ENCODE peak calls at places on chromosomes 1 and 21, in nine cellular contexts. I, U, R, Y, D, G, L, W and X are unnamed samples.
A peak's percentile ranks its signal among the peaks of the same experiment; 100 is the strongest.

GRCh38 chr1:216057080-216057479 is 366.2 kb downstream of the USH2A start:
- DNase-seq in R (no peak), L (no peak), D (no peak), Y (peak; percentile 9), U (no peak), G (no peak), W (no peak), I (no peak), X (no peak)

GRCh38 chr1:54949971-54950360 is 30.5 kb upstream of the TMEM61 start:
- DNase-seq in R (no peak), D (no peak), Y (peak; percentile 53), I (no peak), W (no peak), G (no peak), L (no peak), U (peak; percentile 24), X (no peak)

GRCh38 chr1:168907053-168907452 is 178.0 kb upstream of the DPT start:
- DNase-seq in L (no peak), I (no peak), G (no peak), U (no peak), W (no peak), R (peak; percentile 52), Y (no peak), D (peak; percentile 19), X (no peak)

GRCh38 chr1:164051791-164052190 is 507.2 kb upstream of the PBX1 start:
- DNase-seq in L (no peak), U (no peak), R (no peak), Y (no peak), W (no peak), D (no peak), G (no peak), I (no peak), X (no peak)

GRCh38 chr1:207811920-207812720 is 60.3 kb downstream of the CD46 start:
- DNase-seq in W (no peak), I (no peak), G (peak; percentile 70), U (no peak), D (no peak), R (peak; percentile 70), L (peak; percentile 78), Y (no peak), X (no peak)

GRCh38 chr1:18999287-18999852 is 42.9 kb upstream of the IFFO2 start:
- DNase-seq in R (no peak), D (no peak), L (no peak), U (no peak), Y (peak; percentile 76), G (no peak), I (no peak), W (peak; percentile 9), X (no peak)

GRCh38 chr21:39452207-39452964 is 616 bp downstream of the SH3BGR start:
- DNase-seq in G (no peak), I (no peak), R (no peak), L (no peak), Y (peak; percentile 70), D (no peak), W (peak; percentile 57), U (peak; percentile 74), X (no peak)

GRCh38 chr1:81412954-81413353 is 387.8 kb upstream of the ADGRL2 start:
- DNase-seq in U (no peak), Y (no peak), R (no peak), D (no peak), L (peak; percentile 68), G (no peak), W (no peak), I (no peak), X (no peak)

GRCh38 chr1:32703479-32704291 is 1.1 kb upstream of the SYNC start:
- DNase-seq in U (peak; percentile 96), D (no peak), I (no peak), Y (peak; percentile 97), W (peak; percentile 100), R (no peak), G (peak; percentile 42), L (peak; percentile 58), X (no peak)

GRCh38 chr1:156298852-156299357 is at the start of gene VHLL:
- DNase-seq in U (no peak), R (no peak), G (no peak), L (no peak), W (no peak), Y (no peak), D (no peak), I (no peak), X (no peak)

GRCh38 chr1:234040446-234041317 is 136.2 kb downstream of the SLC35F3 start:
- DNase-seq in D (no peak), G (no peak), Y (no peak), W (no peak), L (no peak), U (no peak), I (no peak), R (no peak), X (no peak)

GRCh38 chr1:29124366-29125236 is 898 bp upstream of the TMEM200B start:
- DNase-seq in G (peak; percentile 96), I (peak; percentile 46), R (peak; percentile 75), D (no peak), U (peak; percentile 85), Y (peak; percentile 95), W (peak; percentile 90), L (peak; percentile 98), X (peak; percentile 58)

GRCh38 chr1:209926045-209926444 is 12.0 kb upstream of the SYT14 start:
- DNase-seq in L (no peak), U (no peak), D (no peak), G (peak; percentile 61), W (peak; percentile 71), Y (peak; percentile 72), I (no peak), R (no peak), X (peak; percentile 12)

GRCh38 chr1:92123868-92124267 is 43.7 kb downstream of the BTBD8 start:
- DNase-seq in D (no peak), R (no peak), G (no peak), L (no peak), U (peak; percentile 11), I (no peak), W (no peak), Y (no peak), X (no peak)

GRCh38 chr1:25731626-25732370 is 68.2 kb upstream of the SELENON start:
- DNase-seq in R (no peak), I (no peak), W (no peak), G (no peak), L (no peak), D (no peak), U (no peak), Y (no peak), X (no peak)

GRCh38 chr1:154951901-154952657 is 3.8 kb downstream of the PBXIP1 start:
- DNase-seq in W (no peak), G (peak; percentile 49), Y (no peak), I (no peak), L (no peak), R (no peak), U (no peak), D (peak; percentile 40), X (no peak)

GRCh38 chr1:966135-966602 is at the start of gene PLEKHN1:
- DNase-seq in U (peak; percentile 50), D (peak; percentile 31), I (no peak), G (no peak), Y (no peak), R (peak; percentile 67), L (peak; percentile 88), W (no peak), X (no peak)

GRCh38 chr1:965526-966134 is 652 bp upstream of the PLEKHN1 start:
- DNase-seq in D (no peak), L (no peak), W (no peak), G (no peak), R (no peak), Y (no peak), U (no peak), I (no peak), X (no peak)

GRCh38 chr1:964691-965525 is 1.4 kb upstream of the PLEKHN1 start:
- DNase-seq in D (no peak), R (no peak), U (no peak), G (no peak), W (no peak), I (no peak), L (no peak), Y (no peak), X (no peak)

GRCh38 chr1:967466-968343 is 1.4 kb downstream of the PLEKHN1 start:
- DNase-seq in W (no peak), L (no peak), R (no peak), G (no peak), U (no peak), Y (no peak), I (no peak), D (no peak), X (no peak)

GRCh38 chr1:966603-967295 is 467 bp downstream of the PLEKHN1 start:
- DNase-seq in L (peak; percentile 87), Y (peak; percentile 87), R (peak; percentile 73), U (peak; percentile 74), W (peak; percentile 73), I (no peak), G (no peak), D (peak; percentile 75), X (peak; percentile 85)
- H3K27me3 ChIP-seq in L (peaks cover 46% of the 10 kb centered on the region), Y (peaks cover 23% of the 10 kb centered on the region), R (no peaks in the 10 kb centered on the region), U (peaks cover 45% of the 10 kb centered on the region), W (peaks cover 17% of the 10 kb centered on the region), I (no peaks in the 10 kb centered on the region), G (no peaks in the 10 kb centered on the region), D (no peaks in the 10 kb centered on the region), X (no peaks in the 10 kb centered on the region)

GRCh38 chr21:45892156-45892919 is 89.2 kb upstream of the COL6A1 start:
- DNase-seq in U (no peak), D (no peak), W (no peak), L (no peak), R (peak; percentile 19), Y (no peak), G (no peak), I (no peak), X (no peak)
- H3K4me3 ChIP-seq in U (no peak overlapping the region), D (no peak overlapping the region), W (no peak overlapping the region), L (no peak overlapping the region), R (no peak overlapping the region), Y (no peak overlapping the region), G (no peak overlapping the region), I (no peak overlapping the region), X (no peak overlapping the region)

DNA sequence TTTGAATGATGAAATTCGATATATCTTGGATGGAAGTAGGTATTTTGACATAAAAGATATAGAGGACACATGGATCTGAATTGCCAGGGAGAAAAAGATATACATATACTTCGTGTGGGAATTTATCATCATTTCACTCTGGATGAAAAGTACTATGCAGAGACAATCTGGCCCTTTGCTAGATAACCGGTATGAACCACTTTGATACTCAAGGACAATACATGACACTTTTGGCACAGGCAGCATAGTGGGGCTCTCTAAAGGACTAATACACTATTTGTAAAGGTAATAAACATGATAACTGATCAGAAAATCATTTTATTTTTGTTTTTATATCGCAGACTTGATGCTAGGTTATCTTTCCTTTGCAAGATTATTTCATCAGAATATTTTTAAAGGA is 24.2 kb downstream of the JAK1 start:
- DNase-seq in U (no peak), R (no peak), G (no peak), I (no peak), D (no peak), Y (no peak), L (no peak), W (no peak), X (no peak)
- H3K4me1 ChIP-seq in U (peaks cover 3% of the 10 kb centered on the region), R (no peaks in the 10 kb centered on the region), G (peaks cover 22% of the 10 kb centered on the region), I (peaks cover 2% of the 10 kb centered on the region), D (no peaks in the 10 kb centered on the region), Y (peaks cover 52% of the 10 kb centered on the region), L (no peaks in the 10 kb centered on the region), W (no peaks in the 10 kb centered on the region), X (no peaks in the 10 kb centered on the region)

DNA sequence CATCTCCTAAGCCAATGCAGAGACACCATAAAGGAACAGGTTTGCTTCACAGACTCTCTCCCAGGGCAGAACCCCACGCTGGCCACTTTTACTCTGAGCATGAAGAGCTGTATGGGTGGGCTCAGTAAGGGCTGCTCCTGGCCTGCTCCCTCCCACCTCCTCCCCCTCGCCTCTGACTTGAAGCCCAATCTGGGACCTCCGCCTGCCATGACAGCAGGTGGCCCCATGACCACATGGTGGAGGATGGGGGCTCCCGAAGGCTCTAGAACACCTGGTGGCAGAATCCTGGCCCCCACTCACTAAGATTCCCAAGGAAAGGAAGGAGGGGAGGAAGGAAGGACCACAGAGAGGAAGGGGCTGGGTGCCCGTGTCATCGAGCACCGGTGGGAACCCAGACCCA is 23.7 kb downstream of the CASZ1 start:
- DNase-seq in R (no peak), U (no peak), I (no peak), Y (no peak), L (no peak), G (no peak), W (no peak), D (no peak), X (no peak)
- H3K27me3 ChIP-seq in R (no peaks in the 10 kb centered on the region), U (peaks cover 75% of the 10 kb centered on the region), I (no peaks in the 10 kb centered on the region), Y (peaks cover 75% of the 10 kb centered on the region), L (no peaks in the 10 kb centered on the region), G (peaks cover 14% of the 10 kb centered on the region), W (peaks cover 54% of the 10 kb centered on the region), D (no peaks in the 10 kb centered on the region), X (no peaks in the 10 kb centered on the region)